ENCODE peak calls at places on chromosomes 16 and 17, in four cellular contexts. N, M, F and Y are unnamed samples.

GRCh38 chr16:11224894-11225676 is 30.9 kb downstream of the SOCS1 start:
- DNase-seq in N (no peak), M (no peak), F (peak), Y (peak)

GRCh38 chr17:45342306-45342705 is 25.5 kb upstream of the MAP3K14 start:
- DNase-seq in N (no peak), M (no peak), F (no peak), Y (no peak)

GRCh38 chr17:42329025-42329976 is 41.0 kb downstream of the STAT5A start:
- DNase-seq in N (no peak), M (peak), F (no peak), Y (peak)

GRCh38 chr17:46056800-46057304 is 57.8 kb downstream of the STH start:
- DNase-seq in N (no peak), M (no peak), F (no peak), Y (peak)

GRCh38 chr17:40623419-40624217 is 24.0 kb downstream of the SMARCE1 start:
- DNase-seq in N (no peak), M (no peak), F (no peak), Y (no peak)

GRCh38 chr16:56197227-56197992 is 6.1 kb downstream of the GNAO1 start:
- DNase-seq in N (no peak), M (no peak), F (no peak), Y (no peak)

GRCh38 chr16:53085539-53086450 is 31.0 kb downstream of the CHD9 start:
- DNase-seq in N (no peak), M (no peak), F (no peak), Y (no peak)

GRCh38 chr16:89822188-89823086 is 5.8 kb upstream of the SPIRE2 start:
- DNase-seq in N (no peak), M (no peak), F (no peak), Y (no peak)

GRCh38 chr17:12492450-12492849 is 173.2 kb upstream of the MYOCD start:
- DNase-seq in N (no peak), M (no peak), F (no peak), Y (peak)

GRCh38 chr17:75552847-75553552 is 27.5 kb downstream of the LLGL2 start:
- DNase-seq in N (no peak), M (no peak), F (no peak), Y (peak)

GRCh38 chr17:42122371-42123303 is at the start of gene HSPB9:
- DNase-seq in N (no peak), M (peak), F (no peak), Y (no peak)

GRCh38 chr17:69506489-69506888 is 92.0 kb downstream of the MAP2K6 start:
- DNase-seq in N (no peak), M (no peak), F (no peak), Y (no peak)

GRCh38 chr16:25198021-25198420 is 18.7 kb upstream of the AQP8 start:
- DNase-seq in N (no peak), M (no peak), F (no peak), Y (peak)

GRCh38 chr17:79088997-79089328 is 14.3 kb downstream of the ENGASE start:
- DNase-seq in N (no peak), M (no peak), F (no peak), Y (no peak)

GRCh38 chr16:50282010-50282538 is 15.7 kb downstream of the ADCY7 start:
- DNase-seq in N (peak), M (no peak), F (peak), Y (no peak)

GRCh38 chr17:82297280-82297803 is 20.1 kb downstream of the CD7 start:
- DNase-seq in N (peak), M (no peak), F (peak), Y (no peak)

GRCh38 chr17:34673995-34674900 is 94.9 kb downstream of the TMEM132E start:
- DNase-seq in N (no peak), M (peak), F (no peak), Y (no peak)

GRCh38 chr16:19718624-19718965 is 524 bp downstream of the IQCK start:
- DNase-seq in N (peak), M (no peak), F (no peak), Y (peak)

GRCh38 chr16:75218256-75219076 is at the start of gene CTRB1:
- DNase-seq in N (no peak), M (no peak), F (no peak), Y (no peak)

GRCh38 chr17:64580384-64581307 is 73.9 kb downstream of the CEP95 start:
- DNase-seq in N (no peak), M (no peak), F (no peak), Y (no peak)

GRCh38 chr16:75653926-75654325 is 6.4 kb downstream of the TERF2IP start:
- DNase-seq in N (no peak), M (no peak), F (no peak), Y (peak)

GRCh38 chr17:46892192-46892703 is 30.7 kb upstream of the GOSR2 start:
- DNase-seq in N (no peak), M (no peak), F (no peak), Y (no peak)

GRCh38 chr17:17723354-17724261 is 42.4 kb downstream of the RAI1 start:
- DNase-seq in N (no peak), M (peak), F (no peak), Y (peak)

GRCh38 chr17:46046957-46047356 is 47.9 kb downstream of the STH start:
- DNase-seq in N (no peak), M (no peak), F (no peak), Y (peak)

GRCh38 chr17:27244481-27245223 is 49.3 kb upstream of the WSB1 start:
- DNase-seq in N (no peak), M (peak), F (no peak), Y (peak)

GRCh38 chr17:57420674-57421392 is 164.5 kb downstream of the MSI2 start:
- DNase-seq in N (peak), M (no peak), F (no peak), Y (no peak)

DNA sequence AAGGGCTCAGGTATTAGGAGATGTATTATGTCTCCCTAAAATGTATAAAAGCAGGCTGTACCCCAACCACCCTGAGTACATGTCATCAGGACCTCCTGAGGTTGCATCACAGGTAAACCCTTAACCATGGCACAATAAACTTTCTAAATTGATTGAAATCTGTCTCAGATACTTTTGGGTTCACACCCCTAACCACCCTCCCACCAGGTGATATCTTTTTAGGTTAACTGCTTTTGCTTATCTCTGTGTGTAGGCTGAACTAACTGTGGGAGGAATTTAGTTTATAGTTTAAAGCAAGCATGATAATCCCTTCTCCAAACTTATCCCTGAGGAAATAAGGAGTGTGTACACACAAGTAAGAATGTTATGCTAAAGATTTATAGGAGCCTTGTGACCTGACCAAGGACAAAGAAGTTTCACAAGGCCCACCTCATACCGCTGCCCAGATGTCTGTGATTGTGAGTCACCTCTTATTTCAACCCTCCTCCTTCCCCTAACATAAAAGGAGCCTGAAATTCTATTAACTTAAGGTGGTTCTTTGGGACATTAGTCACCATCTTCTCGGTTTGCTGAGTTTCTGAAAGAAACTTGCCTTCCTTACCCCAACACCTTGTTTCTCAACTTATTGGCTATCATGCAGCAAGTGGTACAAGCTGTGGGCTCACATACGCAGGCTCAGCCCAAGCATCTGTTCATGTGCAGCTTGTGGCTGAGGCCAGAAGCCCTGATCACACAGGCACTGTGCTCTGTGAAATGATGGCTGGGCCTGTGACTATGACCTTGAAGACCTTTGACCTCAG is 11.3 kb downstream of the PRSS22 start:
- DNase-seq in N (no peak), M (no peak), F (no peak), Y (peak)
- TF ChIP-seq CHD1 in N (no peak), M (no peak), F (no peak), Y (no peak)

GRCh38 chr17:20086416-20087074 is 77.4 kb downstream of the SPECC1 start:
- DNase-seq in N (peak), M (no peak), F (no peak), Y (no peak)
- TF ChIP-seq CHD1 in N (no peak), M (no peak), F (no peak), Y (no peak)

DNA sequence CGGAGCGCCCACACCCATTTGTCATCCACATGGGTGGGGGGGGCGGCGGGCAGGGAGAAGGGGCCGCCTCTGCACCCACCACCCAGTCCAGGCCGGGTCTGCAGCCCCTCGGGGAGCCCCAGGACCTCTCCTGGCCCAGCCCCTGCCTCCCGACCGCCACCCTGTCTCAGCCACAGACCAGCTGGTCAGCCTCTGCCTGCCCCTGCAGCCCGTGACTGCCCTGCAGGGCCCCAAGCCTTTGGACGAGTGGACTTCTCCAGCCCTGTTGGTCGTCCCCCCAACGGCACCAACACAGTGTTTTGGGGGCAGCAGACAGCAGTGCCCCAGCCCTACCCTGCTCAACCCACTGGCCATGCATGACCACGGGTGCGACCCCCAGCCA is 1.2 kb downstream of the PRR35 start:
- DNase-seq in N (no peak), M (no peak), F (no peak), Y (no peak)
- TF ChIP-seq CHD1 in N (no peak), M (no peak), F (no peak), Y (no peak)

GRCh38 chr16:9870962-9871361 is 311.3 kb downstream of the GRIN2A start:
- DNase-seq in N (no peak), M (no peak), F (no peak), Y (no peak)
- TF ChIP-seq CHD1 in N (no peak), M (no peak), F (no peak), Y (no peak)

GRCh38 chr16:85782476-85782875 is 16.9 kb downstream of the EMC8 start:
- DNase-seq in N (no peak), M (no peak), F (no peak), Y (peak)
- TF ChIP-seq CHD1 in N (no peak), M (no peak), F (no peak), Y (no peak)

GRCh38 chr17:80612997-80613731 is 68.5 kb downstream of the RPTOR start:
- DNase-seq in N (no peak), M (no peak), F (no peak), Y (no peak)

GRCh38 chr17:80614320-80614719 is 69.7 kb downstream of the RPTOR start:
- DNase-seq in N (no peak), M (no peak), F (no peak), Y (no peak)

GRCh38 chr17:80616705-80617104 is 72.1 kb downstream of the RPTOR start:
- DNase-seq in N (no peak), M (no peak), F (no peak), Y (no peak)

GRCh38 chr17:80613732-80614071 is 69.1 kb downstream of the RPTOR start:
- DNase-seq in N (no peak), M (no peak), F (no peak), Y (no peak)

DNA sequence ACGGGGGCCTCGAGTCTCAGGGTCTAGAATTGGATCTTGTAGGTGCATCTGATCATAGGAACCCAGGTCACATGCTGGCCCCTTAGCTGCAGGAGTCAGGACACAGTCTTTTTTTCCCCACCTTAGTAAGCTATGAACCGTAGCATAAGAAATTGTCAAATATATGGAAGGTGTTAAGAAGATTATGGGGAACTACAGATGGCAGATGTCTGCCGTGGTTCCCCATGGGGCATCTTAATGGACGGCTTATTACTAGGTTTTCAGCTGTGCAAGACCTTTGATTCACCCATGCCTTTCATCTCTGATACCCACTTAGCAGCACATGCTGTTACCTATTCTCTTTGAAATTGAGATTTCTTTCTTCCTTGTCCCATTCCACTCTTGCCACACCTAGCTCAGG is 70.7 kb downstream of the RPTOR start:
- DNase-seq in N (no peak), M (no peak), F (no peak), Y (no peak)
- TF ChIP-seq CHD1 in N (no peak), M (no peak), F (no peak), Y (no peak)

DNA sequence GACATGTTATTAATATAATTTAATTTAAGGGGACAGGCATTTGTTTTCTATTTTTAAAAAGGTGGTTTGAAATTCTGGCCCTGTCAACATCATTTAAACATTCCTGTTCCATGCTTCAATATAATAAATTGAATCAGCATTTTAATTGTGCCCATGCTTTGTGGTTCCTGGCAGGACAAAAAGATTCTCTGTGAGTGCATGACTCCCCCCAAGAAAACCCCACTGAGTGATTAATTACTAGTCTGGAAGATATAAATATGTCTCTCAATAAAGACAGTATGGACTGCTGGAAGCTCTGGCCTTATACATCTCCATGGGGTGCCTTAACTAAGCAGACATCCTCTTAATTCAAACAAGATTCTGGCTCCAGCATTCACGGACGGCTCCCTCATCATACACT is 95.1 kb upstream of the PSMD7 start:
- DNase-seq in N (no peak), M (no peak), F (no peak), Y (no peak)
- TF ChIP-seq CHD1 in N (no peak), M (no peak), F (no peak), Y (no peak)

GRCh38 chr16:79372504-79373184 is 227.9 kb downstream of the MAF start:
- DNase-seq in N (no peak), M (no peak), F (no peak), Y (no peak)
- TF ChIP-seq CHD1 in N (no peak), M (no peak), F (no peak), Y (no peak)

GRCh38 chr17:77884019-77884418 is 74.5 kb upstream of the TNRC6C start:
- DNase-seq in N (no peak), M (no peak), F (no peak), Y (peak)
- TF ChIP-seq CHD1 in N (no peak), M (no peak), F (no peak), Y (no peak)